ENCODE peak calls at places on chromosomes 1 and 21, in four cellular contexts. F is amniotic stem cell, T is left colon, M is psoas muscle. K is an unnamed sample.

GRCh38 chr1:151920147-151920546 is 10.8 kb upstream of the THEM4 start:
- DNase-seq in F (no peak), T (no peak), M (no peak), K (no peak)

GRCh38 chr21:39000496-39000895 is 182.8 kb downstream of the PSMG1 start:
- DNase-seq in M (no peak), T (no peak), F (no peak), K (no peak)

GRCh38 chr1:31064685-31065309 is 720 bp downstream of the PUM1 start:
- DNase-seq in M (no peak), F (no peak), T (peak), K (no peak)

GRCh38 chr1:212207118-212207517 is 78.1 kb upstream of the PPP2R5A start:
- DNase-seq in T (no peak), F (no peak), M (no peak), K (no peak)

GRCh38 chr1:64505944-64506658 is 36.2 kb downstream of the CACHD1 start:
- DNase-seq in M (peak), T (peak), F (no peak), K (no peak)

GRCh38 chr1:224438989-224439388 is 4.4 kb upstream of the WDR26 start:
- DNase-seq in T (no peak), M (no peak), F (no peak), K (no peak)

GRCh38 chr1:246450485-246451251 is 56.4 kb downstream of the SMYD3 start:
- DNase-seq in F (no peak), T (no peak), M (no peak), K (no peak)

GRCh38 chr1:64922336-64922735 is 44.0 kb downstream of the JAK1 start:
- DNase-seq in F (no peak), T (no peak), M (no peak), K (no peak)

GRCh38 chr1:44806025-44806703 is 987 bp downstream of the DYNLT4 start:
- DNase-seq in M (peak), T (no peak), F (no peak), K (no peak)

GRCh38 chr1:8027748-8028631 is 1.9 kb upstream of the ERRFI1 start:
- DNase-seq in T (no peak), M (no peak), F (peak), K (no peak)

GRCh38 chr1:172293379-172293778 is 127.1 kb upstream of the C1orf105 start:
- DNase-seq in M (no peak), T (no peak), F (no peak), K (no peak)

GRCh38 chr1:42971848-42972291 is 13.2 kb upstream of the SLC2A1 start:
- DNase-seq in M (no peak), T (peak), F (peak), K (no peak)

GRCh38 chr21:45410865-45411809 is 6.2 kb downstream of the COL18A1 start:
- DNase-seq in F (no peak), T (no peak), M (peak), K (peak)

GRCh38 chr21:35189077-35189863 is 140.2 kb upstream of the RUNX1 start:
- DNase-seq in M (no peak), F (peak), T (no peak), K (no peak)

GRCh38 chr21:42063206-42063577 is 7.9 kb upstream of the UMODL1 start:
- DNase-seq in F (no peak), T (peak), M (no peak), K (no peak)

GRCh38 chr1:55322842-55323241 is 107.7 kb upstream of the USP24 start:
- DNase-seq in F (no peak), M (no peak), T (no peak), K (no peak)

GRCh38 chr1:216153130-216153529 is 270.1 kb downstream of the USH2A start:
- DNase-seq in F (no peak), M (no peak), T (no peak), K (no peak)

GRCh38 chr1:93603581-93603980 is 78.1 kb downstream of the BCAR3 start:
- DNase-seq in T (no peak), F (no peak), M (no peak), K (no peak)

GRCh38 chr21:46079357-46080170 is 18.3 kb upstream of the COL6A2 start:
- DNase-seq in F (peak), T (no peak), M (peak), K (no peak)

GRCh38 chr1:25695991-25696330 is 79.4 kb downstream of the MAN1C1 start:
- DNase-seq in M (no peak), F (no peak), T (no peak), K (no peak)

GRCh38 chr1:162256287-162256686 is 120.4 kb downstream of the SPATA46 start:
- DNase-seq in T (no peak), M (no peak), F (no peak), K (no peak)

GRCh38 chr1:221728037-221728505 is 13.8 kb downstream of the DUSP10 start:
- DNase-seq in F (no peak), M (no peak), T (no peak), K (no peak)